ENCODE peak calls at places on chromosomes 12 and 14, in six cellular contexts. F is GDM1, X is NCI-H2081, W is stomach, D is hypothalamus, U is lower lobe of right lung. J is an unnamed sample.

GRCh38 chr14:75658957-75659356 is 1.7 kb downstream of the ERG28 start:
- DNase-seq in U (no peak), D (no peak), F (no peak), X (no peak), W (no peak), J (no peak)

GRCh38 chr14:23360496-23360895 is 4.5 kb downstream of the EFS start:
- DNase-seq in X (no peak), U (no peak), F (no peak), W (no peak), D (peak), J (no peak)

GRCh38 chr12:54021432-54022013 is 6.7 kb upstream of the HOXC6 start:
- DNase-seq in W (no peak), F (no peak), U (no peak), X (no peak), D (no peak), J (no peak)

GRCh38 chr12:44750468-44750867 is 125.6 kb downstream of the NELL2 start:
- DNase-seq in X (peak), F (no peak), W (no peak), U (no peak), D (no peak), J (no peak)

GRCh38 chr12:13024151-13024946 is 19.8 kb upstream of the FAM234B start:
- DNase-seq in D (no peak), U (no peak), W (peak), X (no peak), F (no peak), J (peak)

GRCh38 chr12:96445743-96446655 is 43.4 kb upstream of the CFAP54 start:
- DNase-seq in D (no peak), F (peak), X (no peak), W (no peak), U (no peak), J (no peak)

GRCh38 chr12:116606397-116606796 is 47.2 kb downstream of the MAP1LC3B2 start:
- DNase-seq in D (no peak), F (no peak), W (no peak), U (no peak), X (no peak), J (no peak)

GRCh38 chr14:92731622-92732021 is 16.8 kb downstream of the LGMN start:
- DNase-seq in U (no peak), X (no peak), W (no peak), F (no peak), D (no peak), J (no peak)

GRCh38 chr14:81137316-81137715 is 83.4 kb downstream of the GTF2A1 start:
- DNase-seq in F (no peak), D (no peak), X (no peak), U (no peak), W (no peak), J (no peak)

GRCh38 chr14:99320105-99320572 is 48.1 kb upstream of the BCL11B start:
- DNase-seq in X (peak), D (no peak), U (peak), F (peak), W (peak), J (no peak)

J was measured in ureter.